ENCODE peak calls at places on chromosomes 12 and 14, in six cellular contexts. X is mesothelial cell of epicardium, A is myocyte, Y is IMR-90, H is HTR-8/SVneo, M is prostate gland. T is an unnamed sample.

GRCh38 chr14:54688229-54688628 is 121.3 kb downstream of the SAMD4A start:
- DNase-seq in X (no peak), A (no peak), Y (no peak), H (no peak), M (no peak), T (no peak)

GRCh38 chr14:65003394-65003793 is 16.7 kb downstream of the FNTB start:
- DNase-seq in X (no peak), A (no peak), Y (no peak), H (no peak), M (no peak), T (no peak)

GRCh38 chr12:32125455-32126084 is 18.9 kb downstream of the BICD1 start:
- DNase-seq in X (no peak), A (no peak), Y (peak; percentile 69), H (no peak), M (no peak), T (no peak)

GRCh38 chr14:77036484-77037337 is 8.2 kb upstream of the IRF2BPL start:
- DNase-seq in X (no peak), A (no peak), Y (no peak), H (no peak), M (no peak), T (no peak)

GRCh38 chr14:35944847-35945246 is 118.7 kb downstream of the BRMS1L start:
- DNase-seq in X (no peak), A (no peak), Y (no peak), H (peak; percentile 5), M (no peak), T (no peak)

GRCh38 chr12:88638388-88638787 is 58.1 kb upstream of the KITLG start:
- DNase-seq in X (no peak), A (no peak), Y (peak; percentile 26), H (no peak), M (no peak), T (no peak)

GRCh38 chr12:128163096-128163495 is 103.9 kb upstream of the TMEM132C start:
- DNase-seq in X (no peak), A (no peak), Y (no peak), H (no peak), M (no peak), T (no peak)

GRCh38 chr14:35470775-35471174 is 63.2 kb upstream of the INSM2 start:
- DNase-seq in X (no peak), A (peak; percentile 46), Y (peak; percentile 31), H (peak; percentile 8), M (no peak), T (no peak)

GRCh38 chr12:121894633-121895032 is 6.0 kb downstream of the PSMD9 start:
- DNase-seq in X (no peak), A (peak; percentile 18), Y (peak; percentile 52), H (peak; percentile 30), M (no peak), T (no peak)

GRCh38 chr12:86837246-86837645 is 581.1 kb upstream of the MGAT4C start:
- DNase-seq in X (no peak), A (no peak), Y (no peak), H (no peak), M (no peak), T (no peak)

GRCh38 chr14:56150645-56151345 is 32.6 kb downstream of the PELI2 start:
- DNase-seq in X (no peak), A (peak; percentile 38), Y (no peak), H (no peak), M (no peak), T (no peak)

GRCh38 chr12:124654666-124655316 is 87.4 kb upstream of the NCOR2 start:
- DNase-seq in X (peak; percentile 69), A (peak; percentile 36), Y (no peak), H (no peak), M (peak; percentile 35), T (no peak)